ENCODE peak calls at places on chromosomes 16 and 17, in nine cellular contexts. G is Calu3, D is GM23248, N is hippocampal formation, R is tibial artery, L is hepatic stellate cell, I is activated T-cell treated with anti-CD3 and anti-CD28 coated beads for 1 hour, V is thyroid gland, H is left ventricle myocardium superior. B is an unnamed sample.
A peak's percentile ranks its signal among the peaks of the same experiment; 100 is the strongest.

GRCh38 chr16:54069601-54070239 is 216.9 kb downstream of the IRX3 start:
- DNase-seq in V (no peak), L (no peak), N (no peak), R (no peak), I (no peak), G (no peak), H (no peak), D (no peak), B (no peak)

GRCh38 chr17:43125133-43125966 is at the start of gene BRCA1:
- DNase-seq in V (peak; percentile 95), I (peak; percentile 90), G (peak; percentile 98), D (peak; percentile 99), N (peak; percentile 82), R (peak; percentile 96), L (peak; percentile 99), H (peak; percentile 89), B (peak; percentile 95)

GRCh38 chr16:69799601-69800000 is 37.5 kb downstream of the WWP2 start:
- DNase-seq in H (no peak), V (no peak), I (no peak), D (no peak), R (no peak), N (no peak), G (no peak), L (no peak), B (no peak)

GRCh38 chr17:82384051-82384729 is 12.6 kb downstream of the UTS2R start:
- DNase-seq in G (no peak), H (no peak), V (no peak), N (no peak), D (no peak), R (no peak), I (no peak), L (no peak), B (no peak)

GRCh38 chr17:21129023-21129681 is 2.4 kb downstream of the DHRS7B start:
- DNase-seq in I (no peak), G (peak; percentile 29), D (peak; percentile 84), H (no peak), N (no peak), V (peak; percentile 39), R (no peak), L (peak; percentile 68), B (peak; percentile 16)

GRCh38 chr17:28549274-28550132 is 2.9 kb downstream of the UNC119 start:
- DNase-seq in I (peak; percentile 33), V (no peak), N (no peak), D (no peak), R (no peak), L (no peak), H (no peak), G (no peak), B (no peak)

GRCh38 chr16:83212301-83212841 is 585.6 kb downstream of the CDH13 start:
- DNase-seq in V (peak; percentile 3), N (no peak), D (no peak), G (no peak), I (no peak), H (no peak), R (no peak), L (no peak), B (no peak)

GRCh38 chr16:27326738-27327585 is 13.2 kb downstream of the IL4R start:
- DNase-seq in I (peak; percentile 20), N (peak; percentile 33), G (peak; percentile 85), R (peak; percentile 94), V (peak; percentile 87), H (peak; percentile 78), D (peak; percentile 99), L (peak; percentile 95), B (peak; percentile 35)

GRCh38 chr16:24837969-24838368 is 7.8 kb upstream of the SLC5A11 start:
- DNase-seq in D (no peak), R (no peak), I (no peak), L (no peak), G (no peak), N (no peak), V (no peak), H (no peak), B (no peak)

GRCh38 chr16:16051132-16051531 is 101.7 kb downstream of the ABCC1 start:
- DNase-seq in I (no peak), H (no peak), N (no peak), G (no peak), R (no peak), V (no peak), D (no peak), L (no peak), B (no peak)